ENCODE peak calls at places on chromosomes 11 and 22, in six cellular contexts. A is ovary, F is heart left ventricle, X is right lobe of liver, P is transverse colon, D is tibial nerve. M is an unnamed sample. For H3K36me3 and H3K9me3, the result is how much of the 10 kb centered on the place peaks cover.

GRCh38 chr22:37485006-37485713 is 1.0 kb downstream of the MFNG start:
- DNase-seq in A (no peak), F (no peak), X (peak), P (no peak), D (no peak), M (no peak)

GRCh38 chr11:46020084-46020483 is 97.6 kb downstream of the LARGE2 start:
- DNase-seq in A (no peak), F (no peak), X (no peak), P (no peak), D (no peak), M (no peak)

GRCh38 chr11:76238551-76238950 is 32.2 kb upstream of the WNT11 start:
- DNase-seq in A (no peak), F (no peak), X (no peak), P (no peak), D (no peak), M (no peak)

GRCh38 chr11:2376751-2377451 is at the start of gene CD81:
- DNase-seq in A (peak), F (peak), X (peak), P (no peak), D (peak), M (no peak)

GRCh38 chr22:36405671-36406070 is 17.9 kb upstream of the MYH9 start:
- DNase-seq in A (no peak), F (peak), X (no peak), P (peak), D (no peak), M (no peak)

GRCh38 chr11:121131656-121132055 is 30.6 kb downstream of the TECTA start:
- DNase-seq in A (no peak), F (no peak), X (no peak), P (no peak), D (no peak), M (no peak)

GRCh38 chr11:35619754-35620640 is 1.7 kb downstream of the FJX1 start:
- DNase-seq in A (peak), F (peak), X (no peak), P (peak), D (no peak), M (no peak)

GRCh38 chr11:114193730-114194674 is 102.2 kb upstream of the NNMT start:
- DNase-seq in A (peak), F (no peak), X (no peak), P (no peak), D (no peak), M (no peak)

GRCh38 chr11:17629113-17629512 is 82.1 kb downstream of the OTOG start:
- DNase-seq in A (no peak), F (no peak), X (no peak), P (peak), D (no peak), M (no peak)

GRCh38 chr11:48001438-48002021 is 21.2 kb downstream of the PTPRJ start:
- DNase-seq in A (no peak), F (no peak), X (peak), P (peak), D (no peak), M (no peak)

GRCh38 chr22:22942511-22943329 is 55.1 kb downstream of the IGLL5 start:
- DNase-seq in A (peak), F (peak), X (peak), P (peak), D (peak), M (no peak)

GRCh38 chr11:78646564-78647185 is 72.0 kb upstream of the NARS2 start:
- DNase-seq in A (no peak), F (no peak), X (no peak), P (peak), D (peak), M (no peak)

GRCh38 chr11:102957953-102958352 is 2.4 kb upstream of the MMP13 start:
- DNase-seq in A (no peak), F (no peak), X (no peak), P (no peak), D (no peak), M (no peak)

GRCh38 chr11:75509201-75509600 is 16.5 kb downstream of the GDPD5 start:
- DNase-seq in A (no peak), F (no peak), X (no peak), P (no peak), D (no peak), M (no peak)

GRCh38 chr11:75400110-75400865 is 970 bp downstream of the RPS3 start:
- DNase-seq in A (no peak), F (no peak), X (no peak), P (no peak), D (no peak), M (no peak)

GRCh38 chr22:35203583-35203982 is 53.7 kb upstream of the HMGXB4 start:
- DNase-seq in A (no peak), F (no peak), X (no peak), P (no peak), D (no peak), M (no peak)

GRCh38 chr11:83956119-83956697 is 670.0 kb upstream of the CCDC90B start:
- DNase-seq in A (peak), F (no peak), X (no peak), P (no peak), D (no peak), M (no peak)

GRCh38 chr11:44899959-44900358 is 50.7 kb downstream of the TP53I11 start:
- DNase-seq in A (no peak), F (no peak), X (no peak), P (peak), D (no peak), M (no peak)

GRCh38 chr22:35506259-35506570 is 34.4 kb upstream of the RASD2 start:
- DNase-seq in A (no peak), F (no peak), X (no peak), P (no peak), D (no peak), M (no peak)

GRCh38 chr11:110230377-110230776 is 66.0 kb downstream of the RDX start:
- DNase-seq in A (no peak), F (no peak), X (no peak), P (no peak), D (no peak), M (no peak)

GRCh38 chr22:36587289-36588154 is 58.6 kb upstream of the EIF3D start:
- DNase-seq in A (no peak), F (no peak), X (peak), P (no peak), D (no peak), M (no peak)

DNA sequence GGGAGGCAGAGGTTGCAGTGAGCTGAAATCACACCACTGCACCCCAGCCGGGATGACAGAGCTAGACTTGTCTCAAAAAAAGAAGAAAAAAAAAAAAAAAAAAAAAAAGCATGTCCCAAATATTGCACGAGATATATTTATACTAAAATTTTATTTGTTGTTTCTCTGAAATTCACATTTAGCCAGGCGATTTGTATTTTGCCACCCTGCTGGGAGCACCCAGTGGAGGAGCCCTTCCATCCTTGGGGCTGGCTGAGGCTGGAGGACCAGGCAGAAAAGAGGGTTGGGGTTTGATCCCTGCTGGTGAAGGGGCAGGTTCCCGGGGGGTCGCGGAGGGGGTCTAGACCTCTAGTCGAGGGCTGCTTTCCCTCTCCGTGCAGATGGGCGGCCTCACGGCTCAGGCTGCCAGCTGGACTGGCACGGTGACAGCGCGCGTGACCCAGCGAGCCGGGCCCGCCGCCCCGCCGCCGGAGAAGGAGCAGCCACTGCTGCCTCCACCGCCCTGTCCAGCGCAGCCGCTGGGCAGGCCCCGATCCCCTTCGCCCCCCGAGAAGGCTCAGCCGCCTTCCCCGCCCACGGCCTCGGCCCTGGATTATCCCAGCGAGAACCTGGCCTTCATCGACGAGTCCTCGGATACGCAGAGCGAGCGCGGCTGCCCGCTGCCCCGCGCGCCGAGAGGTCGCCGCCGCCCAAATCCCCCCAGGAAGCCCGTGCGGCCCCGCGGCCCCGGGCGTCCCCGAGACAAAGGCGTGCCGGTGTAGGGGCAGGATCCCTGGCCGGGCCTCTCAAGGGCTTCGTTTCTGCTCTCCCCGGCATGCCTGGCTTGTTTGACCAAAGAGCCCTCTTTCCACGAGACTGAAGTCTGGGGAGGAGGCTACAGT is 952 bp upstream of the CATSPERZ start:
- DNase-seq in A (peak), F (peak), X (peak), P (peak), D (peak), M (no peak)
- H3K4me3 ChIP-seq in A (no peak), F (peak), X (no peak), P (peak), D (peak), M (peak)

GRCh38 chr11:33347490-33348125 is 90.4 kb downstream of the HIPK3 start:
- DNase-seq in A (no peak), F (no peak), X (no peak), P (no peak), D (no peak), M (no peak)

GRCh38 chr11:33344611-33345010 is 87.4 kb downstream of the HIPK3 start:
- DNase-seq in A (no peak), F (no peak), X (no peak), P (no peak), D (no peak), M (no peak)

DNA sequence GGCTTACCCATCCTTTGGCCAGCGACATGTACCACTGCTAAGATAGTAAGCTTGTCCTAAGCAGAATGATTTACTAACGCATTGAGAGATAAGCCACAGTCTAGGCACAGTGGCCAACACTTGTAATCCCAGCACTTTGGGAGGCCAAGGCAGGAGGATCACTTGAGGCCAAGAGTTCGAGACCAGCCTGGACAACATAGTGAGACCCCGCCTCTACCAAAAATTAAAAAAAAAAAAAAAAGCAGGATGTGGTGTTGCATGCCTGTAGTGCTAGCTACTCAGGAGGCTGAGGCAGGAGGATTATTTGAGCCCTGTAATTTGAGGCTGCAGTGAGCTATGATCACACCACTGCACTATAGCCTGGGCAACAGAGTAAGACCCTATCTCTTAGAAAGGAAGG is 93.1 kb downstream of the HIPK3 start:
- DNase-seq in A (no peak), F (no peak), X (no peak), P (no peak), D (no peak), M (no peak)
- H3K36me3 ChIP-seq in A (under half), F (half or more), X (under half), P (half or more), D (half or more), M (under half)

GRCh38 chr11:70527046-70527395 is 128.7 kb downstream of the CTTN start:
- DNase-seq in A (no peak), F (no peak), X (peak), P (no peak), D (no peak), M (no peak)
- H3K9me3 ChIP-seq in A (under half), F (under half), X (under half), P (under half), D (under half), M (under half)

GRCh38 chr11:80855975-80856524 is 1415.2 kb upstream of the TENM4 start:
- DNase-seq in A (no peak), F (no peak), X (no peak), P (no peak), D (no peak), M (no peak)
- H3K4me3 ChIP-seq in A (no peak), F (no peak), X (no peak), P (no peak), D (no peak), M (no peak)

GRCh38 chr22:32858121-32858703 is 56.7 kb downstream of the TIMP3 start:
- DNase-seq in A (no peak), F (no peak), X (no peak), P (no peak), D (no peak), M (no peak)

GRCh38 chr22:32861330-32861729 is 59.8 kb downstream of the TIMP3 start:
- DNase-seq in A (no peak), F (no peak), X (no peak), P (no peak), D (no peak), M (no peak)

GRCh38 chr22:32859743-32860142 is 58.2 kb downstream of the TIMP3 start:
- DNase-seq in A (no peak), F (no peak), X (no peak), P (no peak), D (no peak), M (no peak)

GRCh38 chr22:32862083-32862482 is 60.6 kb downstream of the TIMP3 start:
- DNase-seq in A (no peak), F (no peak), X (no peak), P (no peak), D (no peak), M (no peak)

GRCh38 chr22:32858957-32859356 is 57.5 kb downstream of the TIMP3 start:
- DNase-seq in A (no peak), F (no peak), X (no peak), P (no peak), D (no peak), M (no peak)
- H3K36me3 ChIP-seq in A (under half), F (half or more), X (under half), P (under half), D (half or more), M (under half)

GRCh38 chr22:47298017-47298820 is 535.8 kb downstream of the TBC1D22A start:
- DNase-seq in A (no peak), F (peak), X (no peak), P (no peak), D (no peak), M (no peak)
- H3K9me3 ChIP-seq in A (under half), F (under half), X (under half), P (under half), D (under half), M (under half)